ENCODE peak calls at places on chromosomes 5 and 9, in six cellular contexts. P is OCI-M1, L is T-helper 9 cell, N is A673, U is EH, F is AG09319. M is an unnamed sample.

GRCh38 chr5:96321371-96321770 is 111.7 kb downstream of the PCSK1 start:
- DNase-seq in P (no peak), L (no peak), N (no peak), U (peak), F (no peak), M (no peak)

GRCh38 chr9:118529624-118530214 is 825.5 kb downstream of the TLR4 start:
- DNase-seq in P (no peak), L (no peak), N (no peak), U (no peak), F (no peak), M (no peak)

GRCh38 chr9:90960941-90961340 is 159.3 kb downstream of the SYK start:
- DNase-seq in P (no peak), L (no peak), N (no peak), U (no peak), F (no peak), M (no peak)

GRCh38 chr5:180122875-180123274 is 51.3 kb upstream of the RNF130 start:
- DNase-seq in P (no peak), L (no peak), N (no peak), U (no peak), F (no peak), M (no peak)

GRCh38 chr9:95107976-95108375 is 209.5 kb downstream of the FANCC start:
- DNase-seq in P (no peak), L (no peak), N (no peak), U (peak), F (no peak), M (no peak)

GRCh38 chr5:131589510-131590348 is 45.3 kb downstream of the RAPGEF6 start:
- DNase-seq in P (peak), L (no peak), N (peak), U (peak), F (peak), M (peak)

GRCh38 chr9:5843450-5844249 is 10.7 kb upstream of the ERMP1 start:
- DNase-seq in P (no peak), L (no peak), N (peak), U (peak), F (no peak), M (no peak)

GRCh38 chr5:8961956-8962355 is 583.9 kb downstream of the SEMA5A start:
- DNase-seq in P (no peak), L (no peak), N (no peak), U (no peak), F (no peak), M (no peak)

GRCh38 chr5:179732918-179733763 is 519 bp downstream of the MAML1 start:
- DNase-seq in P (peak), L (peak), N (peak), U (peak), F (no peak), M (peak)

GRCh38 chr5:76499528-76500161 is 96.6 kb downstream of the IQGAP2 start:
- DNase-seq in P (no peak), L (no peak), N (no peak), U (no peak), F (no peak), M (no peak)

M was measured in LHCN-M2.